ENCODE peak calls at places on chromosomes 2 and 18, in seven cellular contexts. One of them, this sample, is unnamed.

GRCh38 chr2:44100351-44100750 is 68.3 kb upstream of the PPM1B start:
- DNase-seq in HS-5: peak
- DNase-seq in HTR-8/SVneo: peak
- DNase-seq in activated CD8-positive, alpha-beta memory T cell treated with anti-CD3 and anti-CD28 coated beads, Interleukin-2, amount 50 U/mL, for 48 hours: no peak
- DNase-seq in EH: peak
- DNase-seq in ELR: peak
- DNase-seq in T-cell: no peak
- DNase-seq in this sample: peak

GRCh38 chr2:647003-647560 is 30.1 kb downstream of the TMEM18 start:
- DNase-seq in T-cell: no peak
- DNase-seq in HTR-8/SVneo: no peak
- DNase-seq in EH: no peak
- DNase-seq in ELR: no peak
- DNase-seq in HS-5: no peak
- DNase-seq in activated CD8-positive, alpha-beta memory T cell treated with anti-CD3 and anti-CD28 coated beads, Interleukin-2, amount 50 U/mL, for 48 hours: peak
- DNase-seq in this sample: no peak

GRCh38 chr18:36152781-36153180 is 23.1 kb downstream of the ELP2 start:
- DNase-seq in ELR: no peak
- DNase-seq in EH: no peak
- DNase-seq in T-cell: no peak
- DNase-seq in HTR-8/SVneo: no peak
- DNase-seq in activated CD8-positive, alpha-beta memory T cell treated with anti-CD3 and anti-CD28 coated beads, Interleukin-2, amount 50 U/mL, for 48 hours: no peak
- DNase-seq in HS-5: no peak
- DNase-seq in this sample: no peak

GRCh38 chr18:57915848-57916596 is 112.9 kb upstream of the ATP8B1 start:
- DNase-seq in EH: peak
- DNase-seq in ELR: peak
- DNase-seq in HTR-8/SVneo: no peak
- DNase-seq in T-cell: no peak
- DNase-seq in HS-5: no peak
- DNase-seq in activated CD8-positive, alpha-beta memory T cell treated with anti-CD3 and anti-CD28 coated beads, Interleukin-2, amount 50 U/mL, for 48 hours: no peak
- DNase-seq in this sample: no peak

GRCh38 chr18:79625195-79625923 is 54.2 kb upstream of the CTDP1 start:
- DNase-seq in HTR-8/SVneo: no peak
- DNase-seq in EH: no peak
- DNase-seq in T-cell: no peak
- DNase-seq in ELR: no peak
- DNase-seq in HS-5: no peak
- DNase-seq in activated CD8-positive, alpha-beta memory T cell treated with anti-CD3 and anti-CD28 coated beads, Interleukin-2, amount 50 U/mL, for 48 hours: no peak
- DNase-seq in this sample: no peak

GRCh38 chr2:45849491-45850283 is 198.2 kb downstream of the PRKCE start:
- DNase-seq in ELR: peak
- DNase-seq in HTR-8/SVneo: peak
- DNase-seq in EH: peak
- DNase-seq in T-cell: no peak
- DNase-seq in HS-5: peak
- DNase-seq in activated CD8-positive, alpha-beta memory T cell treated with anti-CD3 and anti-CD28 coated beads, Interleukin-2, amount 50 U/mL, for 48 hours: no peak
- DNase-seq in this sample: no peak

GRCh38 chr2:167733750-167734149 is 513.6 kb downstream of the STK39 start:
- DNase-seq in HTR-8/SVneo: no peak
- DNase-seq in HS-5: no peak
- DNase-seq in EH: no peak
- DNase-seq in activated CD8-positive, alpha-beta memory T cell treated with anti-CD3 and anti-CD28 coated beads, Interleukin-2, amount 50 U/mL, for 48 hours: no peak
- DNase-seq in ELR: peak
- DNase-seq in T-cell: no peak
- DNase-seq in this sample: no peak

GRCh38 chr2:10933700-10934225 is 22.0 kb downstream of the KCNF1 start:
- DNase-seq in HS-5: no peak
- DNase-seq in ELR: peak
- DNase-seq in activated CD8-positive, alpha-beta memory T cell treated with anti-CD3 and anti-CD28 coated beads, Interleukin-2, amount 50 U/mL, for 48 hours: no peak
- DNase-seq in HTR-8/SVneo: no peak
- DNase-seq in EH: peak
- DNase-seq in T-cell: no peak
- DNase-seq in this sample: no peak

GRCh38 chr2:37020887-37021796 is 54.8 kb upstream of the STRN start:
- DNase-seq in activated CD8-positive, alpha-beta memory T cell treated with anti-CD3 and anti-CD28 coated beads, Interleukin-2, amount 50 U/mL, for 48 hours: no peak
- DNase-seq in HTR-8/SVneo: no peak
- DNase-seq in EH: peak
- DNase-seq in T-cell: no peak
- DNase-seq in ELR: no peak
- DNase-seq in HS-5: no peak
- DNase-seq in this sample: no peak

GRCh38 chr2:23381084-23381483 is 3.9 kb upstream of the KLHL29 start:
- DNase-seq in T-cell: no peak
- DNase-seq in HTR-8/SVneo: peak
- DNase-seq in activated CD8-positive, alpha-beta memory T cell treated with anti-CD3 and anti-CD28 coated beads, Interleukin-2, amount 50 U/mL, for 48 hours: no peak
- DNase-seq in HS-5: peak
- DNase-seq in EH: peak
- DNase-seq in ELR: peak
- DNase-seq in this sample: peak

GRCh38 chr2:2838548-2838845 is 507.4 kb upstream of the MYT1L start:
- DNase-seq in EH: no peak
- DNase-seq in HS-5: no peak
- DNase-seq in T-cell: no peak
- DNase-seq in activated CD8-positive, alpha-beta memory T cell treated with anti-CD3 and anti-CD28 coated beads, Interleukin-2, amount 50 U/mL, for 48 hours: no peak
- DNase-seq in ELR: no peak
- DNase-seq in HTR-8/SVneo: no peak
- DNase-seq in this sample: no peak

GRCh38 chr2:235171511-235172130 is 219.8 kb downstream of the SH3BP4 start:
- DNase-seq in HTR-8/SVneo: peak
- DNase-seq in ELR: peak
- DNase-seq in HS-5: peak
- DNase-seq in EH: peak
- DNase-seq in T-cell: no peak
- DNase-seq in activated CD8-positive, alpha-beta memory T cell treated with anti-CD3 and anti-CD28 coated beads, Interleukin-2, amount 50 U/mL, for 48 hours: no peak
- DNase-seq in this sample: no peak

GRCh38 chr18:51339866-51340265 is 142.4 kb upstream of the MEX3C start:
- DNase-seq in ELR: no peak
- DNase-seq in activated CD8-positive, alpha-beta memory T cell treated with anti-CD3 and anti-CD28 coated beads, Interleukin-2, amount 50 U/mL, for 48 hours: no peak
- DNase-seq in T-cell: no peak
- DNase-seq in EH: no peak
- DNase-seq in HTR-8/SVneo: no peak
- DNase-seq in HS-5: no peak
- DNase-seq in this sample: no peak

GRCh38 chr18:79001001-79001400 is 21.4 kb downstream of the SALL3 start:
- DNase-seq in ELR: no peak
- DNase-seq in HTR-8/SVneo: no peak
- DNase-seq in activated CD8-positive, alpha-beta memory T cell treated with anti-CD3 and anti-CD28 coated beads, Interleukin-2, amount 50 U/mL, for 48 hours: no peak
- DNase-seq in EH: no peak
- DNase-seq in HS-5: no peak
- DNase-seq in T-cell: no peak
- DNase-seq in this sample: no peak

GRCh38 chr2:16160281-16161084 is 220.1 kb downstream of the MYCN start:
- DNase-seq in activated CD8-positive, alpha-beta memory T cell treated with anti-CD3 and anti-CD28 coated beads, Interleukin-2, amount 50 U/mL, for 48 hours: no peak
- DNase-seq in HTR-8/SVneo: no peak
- DNase-seq in HS-5: no peak
- DNase-seq in ELR: no peak
- DNase-seq in EH: no peak
- DNase-seq in T-cell: no peak
- DNase-seq in this sample: no peak

GRCh38 chr2:2926009-2926857 is 451.4 kb downstream of the EIPR1 start:
- DNase-seq in EH: no peak
- DNase-seq in HS-5: no peak
- DNase-seq in HTR-8/SVneo: no peak
- DNase-seq in ELR: no peak
- DNase-seq in T-cell: no peak
- DNase-seq in activated CD8-positive, alpha-beta memory T cell treated with anti-CD3 and anti-CD28 coated beads, Interleukin-2, amount 50 U/mL, for 48 hours: no peak
- DNase-seq in this sample: no peak

GRCh38 chr2:205772983-205773382 is 90.7 kb downstream of the NRP2 start:
- DNase-seq in activated CD8-positive, alpha-beta memory T cell treated with anti-CD3 and anti-CD28 coated beads, Interleukin-2, amount 50 U/mL, for 48 hours: no peak
- DNase-seq in T-cell: no peak
- DNase-seq in ELR: no peak
- DNase-seq in HS-5: no peak
- DNase-seq in EH: no peak
- DNase-seq in HTR-8/SVneo: no peak
- DNase-seq in this sample: no peak

GRCh38 chr2:135633582-135633981 is 102.3 kb downstream of the R3HDM1 start:
- DNase-seq in activated CD8-positive, alpha-beta memory T cell treated with anti-CD3 and anti-CD28 coated beads, Interleukin-2, amount 50 U/mL, for 48 hours: no peak
- DNase-seq in HS-5: no peak
- DNase-seq in EH: no peak
- DNase-seq in T-cell: no peak
- DNase-seq in HTR-8/SVneo: no peak
- DNase-seq in ELR: no peak
- DNase-seq in this sample: no peak

GRCh38 chr2:63572001-63572400 is 16.3 kb downstream of the WDPCP start:
- DNase-seq in HTR-8/SVneo: no peak
- DNase-seq in ELR: no peak
- DNase-seq in HS-5: no peak
- DNase-seq in EH: no peak
- DNase-seq in T-cell: no peak
- DNase-seq in activated CD8-positive, alpha-beta memory T cell treated with anti-CD3 and anti-CD28 coated beads, Interleukin-2, amount 50 U/mL, for 48 hours: no peak
- DNase-seq in this sample: no peak

GRCh38 chr2:113273031-113273551 is 5.6 kb downstream of the PAX8 start:
- DNase-seq in T-cell: peak
- DNase-seq in ELR: peak
- DNase-seq in activated CD8-positive, alpha-beta memory T cell treated with anti-CD3 and anti-CD28 coated beads, Interleukin-2, amount 50 U/mL, for 48 hours: no peak
- DNase-seq in HTR-8/SVneo: no peak
- DNase-seq in HS-5: no peak
- DNase-seq in EH: no peak
- DNase-seq in this sample: peak

GRCh38 chr2:169676850-169677249 is 17.4 kb downstream of the CFAP210 start:
- DNase-seq in T-cell: no peak
- DNase-seq in HTR-8/SVneo: no peak
- DNase-seq in HS-5: no peak
- DNase-seq in ELR: no peak
- DNase-seq in EH: no peak
- DNase-seq in activated CD8-positive, alpha-beta memory T cell treated with anti-CD3 and anti-CD28 coated beads, Interleukin-2, amount 50 U/mL, for 48 hours: no peak
- DNase-seq in this sample: no peak

GRCh38 chr2:147501973-147502372 is 342.9 kb upstream of the ACVR2A start:
- DNase-seq in T-cell: no peak
- DNase-seq in HS-5: no peak
- DNase-seq in HTR-8/SVneo: no peak
- DNase-seq in ELR: no peak
- DNase-seq in EH: no peak
- DNase-seq in activated CD8-positive, alpha-beta memory T cell treated with anti-CD3 and anti-CD28 coated beads, Interleukin-2, amount 50 U/mL, for 48 hours: no peak
- DNase-seq in this sample: no peak

GRCh38 chr2:172762554-172762953 is 26.9 kb downstream of the RAPGEF4 start:
- DNase-seq in EH: no peak
- DNase-seq in HTR-8/SVneo: no peak
- DNase-seq in T-cell: no peak
- DNase-seq in activated CD8-positive, alpha-beta memory T cell treated with anti-CD3 and anti-CD28 coated beads, Interleukin-2, amount 50 U/mL, for 48 hours: no peak
- DNase-seq in ELR: no peak
- DNase-seq in HS-5: no peak
- DNase-seq in this sample: no peak

GRCh38 chr18:48230459-48231113 is 178.6 kb downstream of the ZBTB7C start:
- DNase-seq in HS-5: no peak
- DNase-seq in HTR-8/SVneo: peak
- DNase-seq in T-cell: no peak
- DNase-seq in EH: peak
- DNase-seq in ELR: peak
- DNase-seq in activated CD8-positive, alpha-beta memory T cell treated with anti-CD3 and anti-CD28 coated beads, Interleukin-2, amount 50 U/mL, for 48 hours: no peak
- DNase-seq in this sample: no peak

GRCh38 chr2:128591841-128592822 is 273.5 kb upstream of the HS6ST1 start:
- DNase-seq in activated CD8-positive, alpha-beta memory T cell treated with anti-CD3 and anti-CD28 coated beads, Interleukin-2, amount 50 U/mL, for 48 hours: no peak
- DNase-seq in T-cell: no peak
- DNase-seq in HS-5: no peak
- DNase-seq in ELR: no peak
- DNase-seq in HTR-8/SVneo: no peak
- DNase-seq in EH: no peak
- DNase-seq in this sample: no peak